ENCODE peak calls at places on chromosomes 2 and 18, in ten cellular contexts. R, Z, Y, V, L, W, E, M, J and G are unnamed samples.
A peak's percentile ranks its signal among the peaks of the same experiment; 100 is the strongest.

GRCh38 chr2:159157361-159158045 is 129.0 kb downstream of the WDSUB1 start:
- DNase-seq in R (no peak), Z (no peak), Y (no peak), V (no peak), L (no peak), W (no peak), E (no peak), M (peak; percentile 4), J (no peak), G (no peak)

GRCh38 chr2:107337209-107337898 is 451.4 kb upstream of the ST6GAL2 start:
- DNase-seq in R (no peak), Z (no peak), Y (no peak), V (no peak), L (no peak), W (no peak), E (no peak), M (no peak), J (no peak), G (no peak)

GRCh38 chr2:207188601-207189000 is 22.9 kb upstream of the KLF7 start:
- DNase-seq in R (no peak), Z (no peak), Y (no peak), V (no peak), L (no peak), W (no peak), E (no peak), M (no peak), J (no peak), G (no peak)

GRCh38 chr2:218375212-218375611 is 6.9 kb upstream of the SLC11A1 start:
- DNase-seq in R (no peak), Z (no peak), Y (no peak), V (no peak), L (no peak), W (no peak), E (no peak), M (no peak), J (no peak), G (no peak)

GRCh38 chr2:14492920-14493503 is 139.5 kb upstream of the LRATD1 start:
- DNase-seq in R (no peak), Z (no peak), Y (no peak), V (no peak), L (no peak), W (no peak), E (peak; percentile 3), M (no peak), J (no peak), G (no peak)

GRCh38 chr18:25459814-25460213 is 107.8 kb upstream of the ZNF521 start:
- DNase-seq in R (no peak), Z (no peak), Y (no peak), V (no peak), L (no peak), W (no peak), E (no peak), M (no peak), J (no peak), G (no peak)

GRCh38 chr2:131419447-131419846 is 55.5 kb upstream of the RAB6D start:
- DNase-seq in R (no peak), Z (no peak), Y (no peak), V (no peak), L (no peak), W (no peak), E (no peak), M (no peak), J (no peak), G (no peak)

GRCh38 chr2:44102790-44103642 is 65.7 kb upstream of the PPM1B start:
- DNase-seq in R (no peak), Z (no peak), Y (no peak), V (no peak), L (no peak), W (no peak), E (no peak), M (no peak), J (no peak), G (no peak)

GRCh38 chr18:44945847-44946490 is 265.3 kb downstream of the SETBP1 start:
- DNase-seq in R (no peak), Z (no peak), Y (no peak), V (no peak), L (no peak), W (no peak), E (no peak), M (no peak), J (no peak), G (no peak)

GRCh38 chr2:200276472-200276871 is 30.0 kb upstream of the SPATS2L start:
- DNase-seq in R (no peak), Z (no peak), Y (no peak), V (no peak), L (no peak), W (no peak), E (no peak), M (no peak), J (no peak), G (no peak)

GRCh38 chr2:218523651-218524050 is 44.5 kb downstream of the USP37 start:
- DNase-seq in R (no peak), Z (no peak), Y (no peak), V (no peak), L (no peak), W (no peak), E (no peak), M (no peak), J (no peak), G (no peak)

GRCh38 chr18:49055787-49056186 is 105.0 kb upstream of the SMAD7 start:
- DNase-seq in R (peak; percentile 93), Z (peak; percentile 69), Y (no peak), V (peak; percentile 47), L (no peak), W (no peak), E (no peak), M (peak; percentile 5), J (peak; percentile 65), G (no peak)
- TF ChIP-seq POLR2AphosphoS5 in R (no peak), Z (no peak), Y (no peak), V (peak; percentile 22), L (no peak), W (no peak), E (no peak), M (no peak), J (peak; percentile 32), G (no peak)

GRCh38 chr2:164655336-164655735 is 34.1 kb upstream of the GRB14 start:
- DNase-seq in R (no peak), Z (no peak), Y (no peak), V (no peak), L (no peak), W (no peak), E (no peak), M (no peak), J (no peak), G (no peak)

GRCh38 chr2:164655750-164656149 is 34.5 kb upstream of the GRB14 start:
- DNase-seq in R (no peak), Z (no peak), Y (no peak), V (no peak), L (no peak), W (no peak), E (no peak), M (no peak), J (no peak), G (no peak)

GRCh38 chr2:164657129-164657528 is 35.8 kb upstream of the GRB14 start:
- DNase-seq in R (no peak), Z (no peak), Y (no peak), V (no peak), L (no peak), W (no peak), E (no peak), M (no peak), J (no peak), G (no peak)

GRCh38 chr2:164651361-164651760 is 30.1 kb upstream of the GRB14 start:
- DNase-seq in R (no peak), Z (no peak), Y (no peak), V (no peak), L (no peak), W (no peak), E (peak; percentile 2), M (no peak), J (no peak), G (no peak)
- TF ChIP-seq EP300 in R (no peak), Z (no peak), Y (no peak), V (no peak), L (no peak), W (no peak), E (no peak), M (no peak), J (no peak), G (no peak)

GRCh38 chr2:5373200-5373599 is 319.0 kb upstream of the SOX11 start:
- DNase-seq in R (no peak), Z (no peak), Y (peak; percentile 68), V (no peak), L (peak; percentile 9), W (no peak), E (peak; percentile 54), M (no peak), J (no peak), G (no peak)
- TF ChIP-seq POLR2AphosphoS5 in R (no peak), Z (no peak), Y (no peak), V (no peak), L (no peak), W (no peak), E (no peak), M (no peak), J (no peak), G (no peak)

GRCh38 chr2:6368271-6368670 is 497.4 kb downstream of the CMPK2 start:
- DNase-seq in R (no peak), Z (no peak), Y (no peak), V (no peak), L (no peak), W (no peak), E (no peak), M (no peak), J (no peak), G (no peak)

GRCh38 chr2:6359964-6360363 is 505.7 kb downstream of the CMPK2 start:
- DNase-seq in R (no peak), Z (no peak), Y (no peak), V (no peak), L (no peak), W (no peak), E (no peak), M (no peak), J (no peak), G (no peak)

GRCh38 chr2:6358542-6358941 is 507.2 kb downstream of the CMPK2 start:
- DNase-seq in R (no peak), Z (peak; percentile 14), Y (no peak), V (no peak), L (no peak), W (no peak), E (no peak), M (no peak), J (no peak), G (no peak)

GRCh38 chr2:6358985-6359384 is 506.7 kb downstream of the CMPK2 start:
- DNase-seq in R (no peak), Z (no peak), Y (no peak), V (no peak), L (no peak), W (no peak), E (no peak), M (no peak), J (no peak), G (no peak)

DNA sequence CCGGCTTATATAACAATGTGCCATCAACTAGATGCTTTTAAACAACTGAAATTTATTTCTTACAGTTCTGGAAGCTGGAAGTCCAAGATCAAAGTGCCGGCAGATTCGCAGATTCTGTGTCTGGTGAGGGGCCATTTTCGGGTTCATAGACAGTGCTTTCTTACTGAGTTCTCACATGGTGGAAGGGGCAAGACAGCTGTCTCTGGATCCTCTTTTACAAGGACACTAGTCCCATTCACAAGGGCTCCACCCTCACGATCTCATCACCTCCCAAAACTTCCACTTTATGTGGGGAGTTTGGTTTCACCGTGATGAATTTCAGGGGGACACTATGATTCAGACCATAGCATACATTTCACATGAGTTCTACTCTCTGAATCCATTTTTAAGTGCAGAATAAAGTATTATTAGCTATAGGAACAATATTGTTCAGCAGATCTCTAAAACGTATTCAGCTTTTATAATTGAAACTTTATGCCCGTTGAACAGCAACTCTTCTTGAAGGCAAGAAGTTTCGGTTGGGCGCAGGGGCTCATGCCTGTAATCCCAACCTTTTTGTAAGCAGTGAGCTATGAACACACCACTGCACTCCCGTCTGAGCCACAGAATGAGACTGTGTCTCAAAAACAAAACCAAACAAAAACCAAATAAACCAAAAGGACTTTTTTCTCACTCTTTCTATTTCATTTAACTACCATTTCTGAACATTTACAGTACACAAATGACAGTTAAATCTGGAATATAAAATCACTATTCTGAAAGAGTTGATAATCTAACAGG is 502.8 kb downstream of the CMPK2 start:
- DNase-seq in R (no peak), Z (no peak), Y (no peak), V (no peak), L (no peak), W (no peak), E (no peak), M (no peak), J (no peak), G (no peak)
- TF ChIP-seq EP300 in R (no peak), Z (no peak), Y (no peak), V (no peak), L (no peak), W (no peak), E (no peak), M (no peak), J (no peak), G (no peak)